ENCODE peak calls at places on chromosomes 2 and 18, in ten cellular contexts. Z is uterus; D is effector memory CD8-positive, alpha-beta T cell; A is left cardiac atrium; L is H7; X is AG08396; W is kidney epithelial cell; B is HTR-8/SVneo; R is HFF-Myc; Q is glutamatergic neuron. Y is an unnamed sample.

GRCh38 chr2:74119324-74119723 is 28.4 kb downstream of the BOLA3 start:
- DNase-seq in Z (no peak), D (no peak), A (no peak), L (no peak), X (peak), W (no peak), B (peak), R (no peak), Q (no peak), Y (no peak)

GRCh38 chr2:178426388-178426787 is 24.6 kb downstream of the PRKRA start:
- DNase-seq in Z (no peak), D (no peak), A (no peak), L (no peak), X (no peak), W (no peak), B (no peak), R (no peak), Q (no peak), Y (peak)

GRCh38 chr2:182229288-182229687 is 197.5 kb downstream of the PDE1A start:
- DNase-seq in Z (no peak), D (no peak), A (no peak), L (no peak), X (peak), W (no peak), B (no peak), R (no peak), Q (no peak), Y (no peak)

GRCh38 chr2:3302751-3303582 is 74.7 kb downstream of the EIPR1 start:
- DNase-seq in Z (no peak), D (no peak), A (no peak), L (peak), X (no peak), W (no peak), B (no peak), R (no peak), Q (peak), Y (no peak)

GRCh38 chr2:25979006-25979405 is 3.3 kb downstream of the KIF3C start:
- DNase-seq in Z (no peak), D (no peak), A (no peak), L (no peak), X (no peak), W (no peak), B (no peak), R (no peak), Q (no peak), Y (no peak)

GRCh38 chr2:79393806-79394484 is 118.9 kb upstream of the CTNNA2 start:
- DNase-seq in Z (no peak), D (no peak), A (peak), L (peak), X (no peak), W (no peak), B (no peak), R (no peak), Q (peak), Y (no peak)

GRCh38 chr2:109014476-109014875 is 25.5 kb upstream of the EDAR start:
- DNase-seq in Z (no peak), D (no peak), A (no peak), L (no peak), X (no peak), W (no peak), B (no peak), R (no peak), Q (no peak), Y (no peak)

GRCh38 chr2:204604061-204604460 is 58.8 kb downstream of the PARD3B start:
- DNase-seq in Z (no peak), D (no peak), A (no peak), L (no peak), X (no peak), W (no peak), B (no peak), R (no peak), Q (no peak), Y (no peak)

GRCh38 chr2:21043744-21044532 is at the start of gene APOB:
- DNase-seq in Z (no peak), D (no peak), A (no peak), L (peak), X (no peak), W (no peak), B (no peak), R (no peak), Q (peak), Y (no peak)

GRCh38 chr2:13128139-13128538 is 411.4 kb downstream of the TRIB2 start:
- DNase-seq in Z (no peak), D (no peak), A (no peak), L (peak), X (no peak), W (no peak), B (no peak), R (no peak), Q (no peak), Y (no peak)

GRCh38 chr2:109475531-109476210 is 138.1 kb downstream of the SEPTIN10 start:
- DNase-seq in Z (no peak), D (no peak), A (no peak), L (no peak), X (peak), W (no peak), B (no peak), R (no peak), Q (no peak), Y (peak)

GRCh38 chr2:29910960-29911359 is 10.4 kb downstream of the ALK start:
- DNase-seq in Z (no peak), D (no peak), A (no peak), L (no peak), X (no peak), W (no peak), B (no peak), R (no peak), Q (no peak), Y (no peak)

GRCh38 chr18:36752929-36753865 is 75.6 kb downstream of the TPGS2 start:
- DNase-seq in Z (no peak), D (no peak), A (no peak), L (no peak), X (no peak), W (no peak), B (no peak), R (no peak), Q (no peak), Y (no peak)